ENCODE peak calls at places on chromosomes 3 and 15, in four cellular contexts. One of them, this sample, is unnamed.

GRCh38 chr3:139491027-139491700 is 14.8 kb upstream of the RBP2 start:
- DNase-seq in epithelial cell of esophagus: peak
- DNase-seq in GM23248: no peak
- DNase-seq in hepatocyte: peak
- DNase-seq in this sample: no peak

GRCh38 chr15:69357773-69358765 is 56.1 kb upstream of the KIF23 start:
- DNase-seq in epithelial cell of esophagus: no peak
- DNase-seq in GM23248: peak
- DNase-seq in hepatocyte: peak
- DNase-seq in this sample: no peak

GRCh38 chr3:100210777-100211145 is 50.0 kb upstream of the TBC1D23 start:
- DNase-seq in GM23248: peak
- DNase-seq in hepatocyte: peak
- DNase-seq in epithelial cell of esophagus: no peak
- DNase-seq in this sample: peak

GRCh38 chr15:69758810-69759410 is 306.3 kb downstream of the RPLP1 start:
- DNase-seq in GM23248: peak
- DNase-seq in epithelial cell of esophagus: no peak
- DNase-seq in hepatocyte: no peak
- DNase-seq in this sample: peak

GRCh38 chr15:56963126-56963525 is 44.7 kb downstream of the TCF12 start:
- DNase-seq in GM23248: no peak
- DNase-seq in hepatocyte: no peak
- DNase-seq in epithelial cell of esophagus: no peak
- DNase-seq in this sample: no peak

GRCh38 chr3:127702151-127702578 is 29.4 kb downstream of the ABTB1 start:
- DNase-seq in hepatocyte: no peak
- DNase-seq in epithelial cell of esophagus: no peak
- DNase-seq in GM23248: peak
- DNase-seq in this sample: no peak

GRCh38 chr15:40472171-40472727 is 1.5 kb downstream of the CHST14 start:
- DNase-seq in GM23248: no peak
- DNase-seq in hepatocyte: no peak
- DNase-seq in epithelial cell of esophagus: no peak
- DNase-seq in this sample: no peak

GRCh38 chr15:50262533-50262932 is 3.0 kb downstream of the HDC start:
- DNase-seq in hepatocyte: no peak
- DNase-seq in epithelial cell of esophagus: no peak
- DNase-seq in GM23248: no peak
- DNase-seq in this sample: no peak

GRCh38 chr15:101652098-101652782 is at the start of gene TM2D3:
- DNase-seq in hepatocyte: peak
- DNase-seq in epithelial cell of esophagus: peak
- DNase-seq in GM23248: peak
- DNase-seq in this sample: peak

GRCh38 chr3:18112976-18113766 is 312.0 kb downstream of the SATB1 start:
- DNase-seq in hepatocyte: no peak
- DNase-seq in epithelial cell of esophagus: no peak
- DNase-seq in GM23248: no peak
- DNase-seq in this sample: no peak
- H3K4me3 ChIP-seq in hepatocyte: no peak
- H3K4me3 ChIP-seq in epithelial cell of esophagus: no peak
- H3K4me3 ChIP-seq in GM23248: no peak
- H3K4me3 ChIP-seq in this sample: no peak

GRCh38 chr3:32002536-32003368 is 21.2 kb downstream of the ZNF860 start:
- DNase-seq in hepatocyte: no peak
- DNase-seq in epithelial cell of esophagus: no peak
- DNase-seq in GM23248: peak
- DNase-seq in this sample: no peak
- H3K4me3 ChIP-seq in hepatocyte: no peak
- H3K4me3 ChIP-seq in epithelial cell of esophagus: no peak
- H3K4me3 ChIP-seq in GM23248: peak
- H3K4me3 ChIP-seq in this sample: no peak

GRCh38 chr3:30438121-30438520 is 168.3 kb upstream of the TGFBR2 start:
- DNase-seq in GM23248: no peak
- DNase-seq in epithelial cell of esophagus: no peak
- DNase-seq in hepatocyte: no peak
- DNase-seq in this sample: no peak
- H3K4me3 ChIP-seq in GM23248: no peak
- H3K4me3 ChIP-seq in epithelial cell of esophagus: no peak
- H3K4me3 ChIP-seq in hepatocyte: no peak
- H3K4me3 ChIP-seq in this sample: no peak

GRCh38 chr3:58628823-58629562 is 37.6 kb downstream of the FAM3D start:
- DNase-seq in hepatocyte: peak
- DNase-seq in epithelial cell of esophagus: no peak
- DNase-seq in GM23248: peak
- DNase-seq in this sample: no peak
- H3K4me3 ChIP-seq in hepatocyte: no peak
- H3K4me3 ChIP-seq in epithelial cell of esophagus: no peak
- H3K4me3 ChIP-seq in GM23248: peak
- H3K4me3 ChIP-seq in this sample: no peak

GRCh38 chr15:67481680-67482079 is 39.3 kb upstream of the C15orf61 start:
- DNase-seq in GM23248: no peak
- DNase-seq in epithelial cell of esophagus: no peak
- DNase-seq in hepatocyte: no peak
- DNase-seq in this sample: no peak

GRCh38 chr15:67474405-67475080 is 46.4 kb upstream of the C15orf61 start:
- DNase-seq in GM23248: no peak
- DNase-seq in hepatocyte: no peak
- DNase-seq in epithelial cell of esophagus: no peak
- DNase-seq in this sample: no peak

GRCh38 chr15:67480741-67481140 is 40.2 kb upstream of the C15orf61 start:
- DNase-seq in GM23248: peak
- DNase-seq in hepatocyte: no peak
- DNase-seq in epithelial cell of esophagus: no peak
- DNase-seq in this sample: no peak

GRCh38 chr15:67479781-67480180 is 41.1 kb upstream of the C15orf61 start:
- DNase-seq in GM23248: peak
- DNase-seq in hepatocyte: no peak
- DNase-seq in epithelial cell of esophagus: no peak
- DNase-seq in this sample: no peak
- H3K4me3 ChIP-seq in GM23248: peak
- H3K4me3 ChIP-seq in hepatocyte: no peak
- H3K4me3 ChIP-seq in epithelial cell of esophagus: no peak
- H3K4me3 ChIP-seq in this sample: no peak

GRCh38 chr15:59668571-59668970 is 11.3 kb upstream of the GTF2A2 start:
- DNase-seq in GM23248: no peak
- DNase-seq in epithelial cell of esophagus: no peak
- DNase-seq in hepatocyte: no peak
- DNase-seq in this sample: no peak
- H3K4me3 ChIP-seq in GM23248: no peak
- H3K4me3 ChIP-seq in epithelial cell of esophagus: no peak
- H3K4me3 ChIP-seq in hepatocyte: no peak
- H3K4me3 ChIP-seq in this sample: no peak

DNA sequence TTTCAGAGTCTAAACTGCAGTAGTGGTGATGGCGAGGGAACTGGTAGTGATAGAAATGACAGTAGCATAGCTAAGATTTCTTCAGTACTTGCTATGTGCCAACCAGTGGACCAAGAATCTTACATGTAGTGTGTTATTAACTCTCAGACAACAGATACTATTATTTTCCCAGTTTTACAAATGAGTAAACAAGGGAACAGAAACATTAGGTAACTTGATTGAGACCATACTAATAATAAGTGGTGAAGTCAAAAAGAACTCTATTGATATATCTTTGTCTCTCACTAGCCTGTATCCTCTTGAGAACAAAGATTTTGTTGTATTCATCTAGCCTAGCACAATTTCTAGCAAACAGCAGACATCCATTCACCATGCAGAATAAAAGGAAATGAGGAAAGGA is 250.1 kb downstream of the ZBTB20 start:
- DNase-seq in hepatocyte: no peak
- DNase-seq in epithelial cell of esophagus: no peak
- DNase-seq in GM23248: no peak
- DNase-seq in this sample: no peak
- H3K4me3 ChIP-seq in hepatocyte: no peak
- H3K4me3 ChIP-seq in epithelial cell of esophagus: no peak
- H3K4me3 ChIP-seq in GM23248: no peak
- H3K4me3 ChIP-seq in this sample: no peak

GRCh38 chr15:31226011-31226410 is 100.6 kb upstream of the KLF13 start:
- DNase-seq in hepatocyte: no peak
- DNase-seq in GM23248: no peak
- DNase-seq in epithelial cell of esophagus: no peak
- DNase-seq in this sample: no peak

GRCh38 chr15:31222769-31223345 is 103.8 kb upstream of the KLF13 start:
- DNase-seq in epithelial cell of esophagus: no peak
- DNase-seq in GM23248: no peak
- DNase-seq in hepatocyte: no peak
- DNase-seq in this sample: no peak

GRCh38 chr15:31225356-31225955 is 101.2 kb upstream of the KLF13 start:
- DNase-seq in GM23248: no peak
- DNase-seq in epithelial cell of esophagus: no peak
- DNase-seq in hepatocyte: no peak
- DNase-seq in this sample: no peak

GRCh38 chr15:31221936-31222515 is 104.6 kb upstream of the KLF13 start:
- DNase-seq in epithelial cell of esophagus: no peak
- DNase-seq in GM23248: no peak
- DNase-seq in hepatocyte: peak
- DNase-seq in this sample: no peak

DNA sequence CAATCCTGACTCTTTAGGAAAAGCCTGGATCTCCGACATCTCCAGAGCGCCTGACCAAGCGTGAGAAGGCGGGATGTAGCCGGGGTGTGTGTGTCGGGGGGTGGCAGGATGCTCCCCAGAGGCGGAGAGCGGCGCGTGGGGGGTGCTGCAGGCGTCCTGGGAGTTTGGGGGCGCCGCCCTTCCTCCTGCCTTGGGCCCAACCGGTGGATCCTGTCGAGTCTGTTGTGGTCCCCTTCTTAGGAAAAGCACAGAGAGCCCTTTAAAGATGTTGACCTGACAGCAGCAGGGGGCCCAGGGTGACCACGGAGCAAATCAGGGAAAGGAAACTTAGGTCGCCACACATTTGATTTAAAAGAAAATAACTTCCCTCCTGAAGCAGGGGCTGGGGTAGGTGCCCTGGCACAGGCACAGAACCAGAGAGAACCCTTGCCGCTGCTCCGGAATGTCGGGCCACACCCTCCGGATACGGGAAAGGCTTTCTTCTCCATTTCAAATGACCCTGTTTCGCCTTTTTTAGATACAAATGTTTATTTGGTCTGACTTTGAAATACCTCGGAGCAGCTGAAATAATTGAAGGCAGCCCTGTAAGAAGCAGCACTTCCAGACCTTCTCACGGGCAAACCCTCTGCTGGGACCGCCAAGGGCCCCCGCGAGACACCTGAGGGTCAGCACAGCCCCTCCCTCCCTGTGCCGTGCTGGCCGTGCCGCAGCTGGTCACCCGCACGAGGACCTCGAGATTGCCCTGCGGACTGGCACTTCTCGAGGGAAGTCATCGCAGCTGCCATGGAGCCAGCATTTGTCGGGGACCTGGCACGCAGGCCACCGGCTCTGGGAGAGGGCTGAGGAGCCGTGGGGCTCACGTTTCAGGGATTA is 102.9 kb upstream of the KLF13 start:
- DNase-seq in GM23248: no peak
- DNase-seq in hepatocyte: no peak
- DNase-seq in epithelial cell of esophagus: no peak
- DNase-seq in this sample: no peak
- H3K4me3 ChIP-seq in GM23248: peak
- H3K4me3 ChIP-seq in hepatocyte: no peak
- H3K4me3 ChIP-seq in epithelial cell of esophagus: no peak
- H3K4me3 ChIP-seq in this sample: no peak

GRCh38 chr3:13550257-13550693 is 1.4 kb downstream of the FBLN2 start:
- DNase-seq in epithelial cell of esophagus: no peak
- DNase-seq in GM23248: no peak
- DNase-seq in hepatocyte: no peak
- DNase-seq in this sample: no peak

GRCh38 chr3:13550791-13551360 is 2.0 kb downstream of the FBLN2 start:
- DNase-seq in GM23248: no peak
- DNase-seq in hepatocyte: no peak
- DNase-seq in epithelial cell of esophagus: no peak
- DNase-seq in this sample: no peak

GRCh38 chr3:13549513-13550256 is 760 bp downstream of the FBLN2 start:
- DNase-seq in epithelial cell of esophagus: no peak
- DNase-seq in GM23248: peak
- DNase-seq in hepatocyte: no peak
- DNase-seq in this sample: no peak

GRCh38 chr3:13547591-13548371 is 1.1 kb upstream of the FBLN2 start:
- DNase-seq in epithelial cell of esophagus: peak
- DNase-seq in GM23248: no peak
- DNase-seq in hepatocyte: no peak
- DNase-seq in this sample: no peak

DNA sequence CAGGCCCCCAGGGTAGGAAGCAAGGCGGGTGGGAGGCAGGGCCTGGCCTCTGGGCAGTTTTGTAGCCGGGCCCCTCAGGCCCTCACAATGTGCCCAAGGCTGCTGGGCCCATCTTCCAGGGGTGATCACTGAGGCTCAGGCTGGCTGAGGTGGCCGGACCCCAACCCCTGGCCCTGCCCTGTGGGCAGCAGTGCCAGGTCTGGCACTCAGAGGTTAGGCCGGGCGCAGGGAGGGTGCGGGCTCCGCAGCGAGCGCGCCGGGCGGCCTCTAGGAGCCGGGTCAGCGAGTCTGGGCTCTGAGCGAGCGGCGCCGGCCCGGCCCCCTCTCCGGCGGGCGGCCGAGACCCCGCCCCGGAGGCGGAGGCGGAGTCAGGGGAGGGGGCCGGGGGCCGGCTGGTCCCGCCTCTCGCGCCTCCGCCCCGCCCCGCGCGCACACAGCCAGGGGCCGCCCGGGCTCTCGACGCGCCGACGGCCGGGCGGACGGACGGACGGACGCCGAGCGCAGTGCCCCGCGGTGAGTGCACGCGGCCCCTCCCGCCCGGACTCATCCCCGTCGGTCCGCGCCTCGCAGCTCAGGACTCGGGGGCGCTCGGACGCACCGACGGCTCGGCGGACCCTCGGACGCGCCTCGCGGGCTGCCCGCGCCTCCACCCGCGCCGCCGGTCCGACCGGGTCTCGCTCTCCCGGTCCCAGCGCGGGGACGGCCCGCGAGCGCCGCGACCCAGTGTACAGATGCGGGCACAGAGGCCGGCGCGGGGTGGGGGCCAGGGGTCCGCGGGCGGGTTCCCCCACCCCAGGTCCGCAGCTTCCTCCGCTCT is at the start of gene FBLN2:
- DNase-seq in epithelial cell of esophagus: peak
- DNase-seq in GM23248: peak
- DNase-seq in hepatocyte: peak
- DNase-seq in this sample: no peak
- H3K4me3 ChIP-seq in epithelial cell of esophagus: peak
- H3K4me3 ChIP-seq in GM23248: peak
- H3K4me3 ChIP-seq in hepatocyte: peak
- H3K4me3 ChIP-seq in this sample: no peak